ENCODE peak calls at places on chromosomes 11 and 22, in five cellular contexts. One of them, this sample, is unnamed.

GRCh38 chr11:103807806-103808205 is 228.6 kb upstream of the DDI1 start:
- DNase-seq in mammary epithelial cell: peak
- DNase-seq in H9: no peak
- DNase-seq in GM23248: peak
- DNase-seq in astrocyte: peak
- DNase-seq in this sample: no peak

GRCh38 chr11:133834399-133835257 is 10.7 kb downstream of the SPATA19 start:
- DNase-seq in mammary epithelial cell: no peak
- DNase-seq in H9: no peak
- DNase-seq in GM23248: no peak
- DNase-seq in astrocyte: no peak
- DNase-seq in this sample: no peak

GRCh38 chr11:2688381-2689231 is 11.2 kb downstream of the KCNQ1OT1 start:
- DNase-seq in mammary epithelial cell: no peak
- DNase-seq in H9: no peak
- DNase-seq in GM23248: no peak
- DNase-seq in astrocyte: no peak
- DNase-seq in this sample: no peak

GRCh38 chr11:33195391-33196190 is 34.3 kb upstream of the CSTF3 start:
- DNase-seq in mammary epithelial cell: no peak
- DNase-seq in H9: no peak
- DNase-seq in GM23248: peak
- DNase-seq in astrocyte: no peak
- DNase-seq in this sample: peak

GRCh38 chr11:57700425-57700824 is 11.6 kb downstream of the MED19 start:
- DNase-seq in mammary epithelial cell: no peak
- DNase-seq in H9: no peak
- DNase-seq in GM23248: no peak
- DNase-seq in astrocyte: no peak
- DNase-seq in this sample: no peak

GRCh38 chr11:10351435-10351767 is 46.5 kb downstream of the ADM start:
- DNase-seq in mammary epithelial cell: no peak
- DNase-seq in H9: no peak
- DNase-seq in GM23248: no peak
- DNase-seq in astrocyte: no peak
- DNase-seq in this sample: no peak

GRCh38 chr11:70713988-70714665 is 315.8 kb downstream of the CTTN start:
- DNase-seq in mammary epithelial cell: no peak
- DNase-seq in H9: peak
- DNase-seq in GM23248: no peak
- DNase-seq in astrocyte: no peak
- DNase-seq in this sample: no peak

GRCh38 chr11:66066751-66067150 is 3.3 kb upstream of the PACS1 start:
- DNase-seq in mammary epithelial cell: no peak
- DNase-seq in H9: no peak
- DNase-seq in GM23248: no peak
- DNase-seq in astrocyte: no peak
- DNase-seq in this sample: no peak

GRCh38 chr11:128580612-128581011 is 6.7 kb downstream of the ETS1 start:
- DNase-seq in mammary epithelial cell: no peak
- DNase-seq in H9: no peak
- DNase-seq in GM23248: no peak
- DNase-seq in astrocyte: no peak
- DNase-seq in this sample: no peak

GRCh38 chr11:8055111-8055835 is 25.7 kb upstream of the TUB start:
- DNase-seq in mammary epithelial cell: no peak
- DNase-seq in H9: peak
- DNase-seq in GM23248: peak
- DNase-seq in astrocyte: no peak
- DNase-seq in this sample: no peak

GRCh38 chr11:68106165-68106940 is 14.8 kb downstream of the CHKA start:
- DNase-seq in mammary epithelial cell: peak
- DNase-seq in H9: no peak
- DNase-seq in GM23248: no peak
- DNase-seq in astrocyte: no peak
- DNase-seq in this sample: no peak

GRCh38 chr11:78742430-78742829 is 167.8 kb upstream of the NARS2 start:
- DNase-seq in mammary epithelial cell: peak
- DNase-seq in H9: no peak
- DNase-seq in GM23248: peak
- DNase-seq in astrocyte: peak
- DNase-seq in this sample: no peak

GRCh38 chr11:20327377-20327776 is 36.1 kb upstream of the HTATIP2 start:
- DNase-seq in mammary epithelial cell: no peak
- DNase-seq in H9: no peak
- DNase-seq in GM23248: no peak
- DNase-seq in astrocyte: no peak
- DNase-seq in this sample: no peak
- H3K9ac ChIP-seq in mammary epithelial cell: no peak
- H3K9ac ChIP-seq in H9: no peak
- H3K9ac ChIP-seq in GM23248: no peak
- H3K9ac ChIP-seq in astrocyte: no peak
- H3K9ac ChIP-seq in this sample: no peak

GRCh38 chr11:26025680-26026079 is 306.2 kb upstream of the ANO3 start:
- DNase-seq in mammary epithelial cell: peak
- DNase-seq in H9: no peak
- DNase-seq in GM23248: no peak
- DNase-seq in astrocyte: no peak
- DNase-seq in this sample: no peak

GRCh38 chr11:26027887-26028286 is 304.0 kb upstream of the ANO3 start:
- DNase-seq in mammary epithelial cell: no peak
- DNase-seq in H9: no peak
- DNase-seq in GM23248: no peak
- DNase-seq in astrocyte: no peak
- DNase-seq in this sample: peak

GRCh38 chr11:26028294-26028954 is 303.5 kb upstream of the ANO3 start:
- DNase-seq in mammary epithelial cell: peak
- DNase-seq in H9: no peak
- DNase-seq in GM23248: peak
- DNase-seq in astrocyte: peak
- DNase-seq in this sample: peak

GRCh38 chr11:26030419-26030818 is 301.5 kb upstream of the ANO3 start:
- DNase-seq in mammary epithelial cell: no peak
- DNase-seq in H9: no peak
- DNase-seq in GM23248: no peak
- DNase-seq in astrocyte: no peak
- DNase-seq in this sample: no peak
- H3K9ac ChIP-seq in mammary epithelial cell: no peak
- H3K9ac ChIP-seq in H9: no peak
- H3K9ac ChIP-seq in GM23248: no peak
- H3K9ac ChIP-seq in astrocyte: no peak
- H3K9ac ChIP-seq in this sample: no peak

DNA sequence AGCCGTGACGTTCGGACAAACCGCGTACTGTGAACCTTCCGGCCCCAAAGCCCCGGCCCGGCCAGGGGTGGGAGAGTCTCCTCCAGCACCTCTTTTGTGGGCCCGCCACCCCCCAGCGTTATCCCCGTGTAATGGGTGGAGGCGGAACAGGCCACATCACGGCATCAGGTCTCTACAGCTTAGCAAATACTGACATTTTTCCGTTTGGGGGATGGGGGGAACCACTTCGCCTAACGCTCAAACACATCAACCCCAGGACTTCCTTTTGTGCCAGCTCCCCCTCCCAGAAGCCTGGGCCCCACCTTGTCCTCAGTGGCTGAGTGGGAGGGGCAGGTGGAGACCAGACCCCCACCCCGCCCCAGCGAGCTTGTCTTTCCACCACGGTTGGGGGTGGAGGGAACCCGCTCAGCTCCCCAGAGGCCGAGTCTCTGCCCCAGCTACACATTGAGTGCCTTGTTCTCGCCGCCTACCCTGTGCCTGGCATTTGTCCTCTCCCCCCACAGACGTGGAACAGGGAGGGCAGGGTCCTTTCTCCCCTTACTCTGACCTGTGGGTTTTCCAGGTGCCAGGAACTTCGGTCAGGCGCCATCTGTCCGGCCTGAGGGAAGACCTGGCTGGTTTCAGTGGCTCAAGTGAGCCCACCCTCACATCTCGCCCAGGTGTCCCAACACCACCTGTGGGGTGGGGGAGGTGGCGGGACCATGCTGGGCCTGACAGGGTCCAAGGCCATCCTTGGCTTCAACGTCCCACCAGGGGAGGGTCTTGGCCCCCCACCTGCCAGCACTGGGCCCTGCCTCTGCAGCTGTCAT is 29.6 kb downstream of the SBF1 start:
- DNase-seq in mammary epithelial cell: no peak
- DNase-seq in H9: no peak
- DNase-seq in GM23248: no peak
- DNase-seq in astrocyte: no peak
- DNase-seq in this sample: no peak
- H3K9ac ChIP-seq in mammary epithelial cell: no peak
- H3K9ac ChIP-seq in H9: no peak
- H3K9ac ChIP-seq in GM23248: no peak
- H3K9ac ChIP-seq in astrocyte: no peak
- H3K9ac ChIP-seq in this sample: peak

DNA sequence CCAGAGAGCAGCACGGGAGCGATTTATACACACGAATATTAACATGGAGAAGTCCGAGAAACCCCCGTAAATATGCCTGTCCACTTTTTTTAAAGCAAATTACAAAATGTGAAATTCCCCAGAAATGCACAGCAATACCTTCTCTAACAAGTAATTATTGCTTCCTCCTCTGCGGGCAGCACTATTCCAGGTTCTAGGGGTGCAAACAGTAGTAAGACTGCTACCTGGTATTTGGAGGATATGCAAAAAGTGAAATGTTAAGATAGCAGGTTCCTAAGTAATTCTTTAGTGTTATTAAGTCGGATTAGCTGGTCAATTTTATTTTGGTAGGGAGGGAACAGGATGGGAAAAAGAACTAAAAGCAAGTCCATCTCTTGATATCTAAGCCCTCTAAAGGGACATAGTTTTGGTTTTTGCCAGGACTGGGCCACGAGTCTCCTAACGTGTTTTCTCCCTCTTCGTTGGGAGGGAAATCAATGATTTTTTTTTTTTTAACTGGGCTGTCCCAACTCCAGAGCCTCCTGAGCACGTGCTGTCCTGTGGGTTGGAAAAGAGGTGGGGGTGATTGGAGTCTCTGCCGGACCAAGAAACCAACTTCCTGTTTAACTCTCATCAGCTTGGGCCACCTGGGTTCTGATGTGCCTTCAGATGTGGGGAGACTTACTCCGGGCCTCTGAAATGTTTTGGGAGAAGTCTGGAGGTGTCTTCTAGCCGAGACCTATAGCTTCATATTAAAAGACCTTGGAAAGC is 1.7 kb upstream of the XBP1 start:
- DNase-seq in mammary epithelial cell: no peak
- DNase-seq in H9: no peak
- DNase-seq in GM23248: no peak
- DNase-seq in astrocyte: no peak
- DNase-seq in this sample: no peak
- H3K9ac ChIP-seq in mammary epithelial cell: no peak
- H3K9ac ChIP-seq in H9: no peak
- H3K9ac ChIP-seq in GM23248: peak
- H3K9ac ChIP-seq in astrocyte: no peak
- H3K9ac ChIP-seq in this sample: peak

DNA sequence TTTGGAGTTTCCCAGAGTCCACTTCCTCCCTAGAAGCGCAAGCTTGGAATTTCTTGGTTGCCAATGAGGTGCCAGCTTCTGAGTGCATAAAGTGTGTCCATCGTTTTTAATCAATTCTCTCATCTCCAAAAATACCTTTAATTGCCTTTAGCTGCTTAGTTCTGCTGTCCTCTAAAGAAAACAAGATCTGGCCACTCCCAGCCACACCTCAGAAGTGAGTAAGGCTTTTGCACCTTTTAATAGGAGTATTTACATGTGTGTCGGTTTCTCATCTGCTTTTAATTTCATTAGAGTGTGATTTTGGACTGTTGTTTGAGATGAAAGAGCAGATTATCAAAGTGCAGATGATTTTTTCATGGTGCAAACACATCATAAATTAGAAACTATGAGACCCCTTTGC is 20.1 kb downstream of the CD44 start:
- DNase-seq in mammary epithelial cell: no peak
- DNase-seq in H9: no peak
- DNase-seq in GM23248: no peak
- DNase-seq in astrocyte: no peak
- DNase-seq in this sample: no peak
- H3K9ac ChIP-seq in mammary epithelial cell: no peak
- H3K9ac ChIP-seq in H9: no peak
- H3K9ac ChIP-seq in GM23248: peak
- H3K9ac ChIP-seq in astrocyte: no peak
- H3K9ac ChIP-seq in this sample: peak

DNA sequence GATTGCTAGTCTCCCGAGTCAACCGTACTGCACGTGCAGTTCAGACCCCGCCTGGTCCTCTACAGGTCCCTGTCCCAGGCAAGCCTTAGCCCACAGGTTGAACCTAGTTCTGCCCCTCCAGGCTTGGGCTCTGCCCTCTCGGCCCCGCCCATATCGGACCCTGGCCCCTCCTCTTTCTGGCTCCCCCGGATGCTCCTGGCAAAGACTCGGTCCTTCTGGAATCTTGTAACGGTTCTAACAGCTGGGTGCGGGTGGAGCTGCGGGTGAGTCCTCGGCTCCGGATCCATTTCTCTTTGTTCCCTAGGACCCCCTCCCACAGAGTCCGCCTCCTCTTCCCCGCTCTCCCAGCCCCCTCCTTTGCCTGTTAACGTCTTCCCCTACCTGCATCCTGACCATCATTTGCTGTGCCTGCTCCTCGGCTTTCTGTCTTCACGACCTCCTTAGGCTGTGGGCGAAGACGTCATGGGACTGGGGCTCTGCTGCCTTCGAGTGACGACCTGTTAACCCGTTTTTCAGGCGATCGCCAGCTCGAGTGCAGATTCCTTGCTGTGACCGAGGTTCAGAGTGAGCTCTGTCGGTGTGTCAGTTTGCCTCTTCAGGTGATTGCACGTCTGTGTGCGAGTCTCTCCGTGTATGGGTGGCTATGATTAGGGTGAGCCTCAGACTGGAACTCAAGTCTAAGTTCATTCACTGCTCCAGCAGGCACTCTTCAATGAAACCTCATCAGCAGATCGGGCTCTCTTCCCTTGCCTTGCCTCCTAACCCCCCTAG is at the start of gene DNHD1:
- DNase-seq in mammary epithelial cell: no peak
- DNase-seq in H9: peak
- DNase-seq in GM23248: no peak
- DNase-seq in astrocyte: no peak
- DNase-seq in this sample: no peak
- H3K9ac ChIP-seq in mammary epithelial cell: no peak
- H3K9ac ChIP-seq in H9: peak
- H3K9ac ChIP-seq in GM23248: peak
- H3K9ac ChIP-seq in astrocyte: no peak
- H3K9ac ChIP-seq in this sample: no peak

GRCh38 chr11:36699271-36699670 is 101.2 kb upstream of the RAG2 start:
- DNase-seq in mammary epithelial cell: peak
- DNase-seq in H9: no peak
- DNase-seq in GM23248: no peak
- DNase-seq in astrocyte: no peak
- DNase-seq in this sample: no peak
- H3K9ac ChIP-seq in mammary epithelial cell: no peak
- H3K9ac ChIP-seq in H9: no peak
- H3K9ac ChIP-seq in GM23248: no peak
- H3K9ac ChIP-seq in astrocyte: no peak
- H3K9ac ChIP-seq in this sample: no peak